ENCODE peak calls at places on chromosomes 13 and 19, in eight cellular contexts. One of them, this sample, is unnamed.

GRCh38 chr13:112446347-112446861 is 70.2 kb downstream of the SPACA7 start:
- DNase-seq in T-helper 2 cell: no peak
- DNase-seq in astrocyte of the spinal cord: no peak
- DNase-seq in T-cell: no peak
- DNase-seq in effector CD4-positive, alpha-beta T cell: no peak
- DNase-seq in stomach: peak
- DNase-seq in activated CD4-positive, CD25-positive, alpha-beta regulatory T cell treated with anti-CD3 and anti-CD28 coated beads, Interleukin-2, amount 50 U/mL, for 16 hours: no peak
- DNase-seq in HEK293T: no peak
- DNase-seq in this sample: no peak

GRCh38 chr19:33550741-33551140 is 29.1 kb upstream of the PEPD start:
- DNase-seq in T-cell: no peak
- DNase-seq in astrocyte of the spinal cord: no peak
- DNase-seq in activated CD4-positive, CD25-positive, alpha-beta regulatory T cell treated with anti-CD3 and anti-CD28 coated beads, Interleukin-2, amount 50 U/mL, for 16 hours: no peak
- DNase-seq in T-helper 2 cell: no peak
- DNase-seq in HEK293T: no peak
- DNase-seq in effector CD4-positive, alpha-beta T cell: no peak
- DNase-seq in stomach: no peak
- DNase-seq in this sample: no peak

GRCh38 chr19:48061401-48062344 is 17.8 kb upstream of the CABP5 start:
- DNase-seq in astrocyte of the spinal cord: no peak
- DNase-seq in activated CD4-positive, CD25-positive, alpha-beta regulatory T cell treated with anti-CD3 and anti-CD28 coated beads, Interleukin-2, amount 50 U/mL, for 16 hours: no peak
- DNase-seq in effector CD4-positive, alpha-beta T cell: no peak
- DNase-seq in HEK293T: no peak
- DNase-seq in stomach: no peak
- DNase-seq in T-cell: no peak
- DNase-seq in T-helper 2 cell: no peak
- DNase-seq in this sample: no peak

GRCh38 chr13:98622926-98623325 is 46.0 kb upstream of the STK24 start:
- DNase-seq in T-cell: no peak
- DNase-seq in activated CD4-positive, CD25-positive, alpha-beta regulatory T cell treated with anti-CD3 and anti-CD28 coated beads, Interleukin-2, amount 50 U/mL, for 16 hours: no peak
- DNase-seq in stomach: no peak
- DNase-seq in T-helper 2 cell: no peak
- DNase-seq in effector CD4-positive, alpha-beta T cell: no peak
- DNase-seq in astrocyte of the spinal cord: no peak
- DNase-seq in HEK293T: no peak
- DNase-seq in this sample: no peak

GRCh38 chr13:50644081-50644871 is 199.2 kb downstream of the DLEU7 start:
- DNase-seq in HEK293T: no peak
- DNase-seq in stomach: no peak
- DNase-seq in T-cell: no peak
- DNase-seq in T-helper 2 cell: no peak
- DNase-seq in astrocyte of the spinal cord: no peak
- DNase-seq in effector CD4-positive, alpha-beta T cell: no peak
- DNase-seq in activated CD4-positive, CD25-positive, alpha-beta regulatory T cell treated with anti-CD3 and anti-CD28 coated beads, Interleukin-2, amount 50 U/mL, for 16 hours: no peak
- DNase-seq in this sample: peak

GRCh38 chr13:45121421-45121820 is 1.1 kb downstream of the GTF2F2 start:
- DNase-seq in effector CD4-positive, alpha-beta T cell: no peak
- DNase-seq in T-helper 2 cell: no peak
- DNase-seq in T-cell: peak
- DNase-seq in HEK293T: peak
- DNase-seq in stomach: no peak
- DNase-seq in astrocyte of the spinal cord: peak
- DNase-seq in activated CD4-positive, CD25-positive, alpha-beta regulatory T cell treated with anti-CD3 and anti-CD28 coated beads, Interleukin-2, amount 50 U/mL, for 16 hours: no peak
- DNase-seq in this sample: peak

GRCh38 chr19:19434483-19435045 is 29.1 kb downstream of the GATAD2A start:
- DNase-seq in activated CD4-positive, CD25-positive, alpha-beta regulatory T cell treated with anti-CD3 and anti-CD28 coated beads, Interleukin-2, amount 50 U/mL, for 16 hours: no peak
- DNase-seq in astrocyte of the spinal cord: no peak
- DNase-seq in effector CD4-positive, alpha-beta T cell: no peak
- DNase-seq in HEK293T: no peak
- DNase-seq in T-helper 2 cell: no peak
- DNase-seq in stomach: no peak
- DNase-seq in T-cell: no peak
- DNase-seq in this sample: no peak

GRCh38 chr13:28282451-28282850 is 144.1 kb downstream of the PAN3 start:
- DNase-seq in HEK293T: no peak
- DNase-seq in activated CD4-positive, CD25-positive, alpha-beta regulatory T cell treated with anti-CD3 and anti-CD28 coated beads, Interleukin-2, amount 50 U/mL, for 16 hours: no peak
- DNase-seq in T-helper 2 cell: no peak
- DNase-seq in T-cell: no peak
- DNase-seq in stomach: no peak
- DNase-seq in astrocyte of the spinal cord: no peak
- DNase-seq in effector CD4-positive, alpha-beta T cell: no peak
- DNase-seq in this sample: no peak

GRCh38 chr19:963401-964022 is 20.6 kb upstream of the WDR18 start:
- DNase-seq in effector CD4-positive, alpha-beta T cell: no peak
- DNase-seq in HEK293T: no peak
- DNase-seq in T-cell: no peak
- DNase-seq in activated CD4-positive, CD25-positive, alpha-beta regulatory T cell treated with anti-CD3 and anti-CD28 coated beads, Interleukin-2, amount 50 U/mL, for 16 hours: no peak
- DNase-seq in astrocyte of the spinal cord: no peak
- DNase-seq in T-helper 2 cell: no peak
- DNase-seq in stomach: no peak
- DNase-seq in this sample: no peak

GRCh38 chr19:5306531-5306930 is 34.1 kb downstream of the PTPRS start:
- DNase-seq in HEK293T: no peak
- DNase-seq in T-helper 2 cell: no peak
- DNase-seq in activated CD4-positive, CD25-positive, alpha-beta regulatory T cell treated with anti-CD3 and anti-CD28 coated beads, Interleukin-2, amount 50 U/mL, for 16 hours: no peak
- DNase-seq in stomach: no peak
- DNase-seq in T-cell: no peak
- DNase-seq in effector CD4-positive, alpha-beta T cell: no peak
- DNase-seq in astrocyte of the spinal cord: no peak
- DNase-seq in this sample: no peak

GRCh38 chr19:8004723-8005513 is 523 bp downstream of the ELAVL1 start:
- DNase-seq in stomach: no peak
- DNase-seq in astrocyte of the spinal cord: peak
- DNase-seq in activated CD4-positive, CD25-positive, alpha-beta regulatory T cell treated with anti-CD3 and anti-CD28 coated beads, Interleukin-2, amount 50 U/mL, for 16 hours: no peak
- DNase-seq in T-cell: no peak
- DNase-seq in T-helper 2 cell: no peak
- DNase-seq in HEK293T: peak
- DNase-seq in effector CD4-positive, alpha-beta T cell: peak
- DNase-seq in this sample: no peak

GRCh38 chr13:114161644-114162532 is 17.2 kb upstream of the CFAP97D2 start:
- DNase-seq in T-cell: peak
- DNase-seq in HEK293T: no peak
- DNase-seq in activated CD4-positive, CD25-positive, alpha-beta regulatory T cell treated with anti-CD3 and anti-CD28 coated beads, Interleukin-2, amount 50 U/mL, for 16 hours: no peak
- DNase-seq in effector CD4-positive, alpha-beta T cell: no peak
- DNase-seq in stomach: peak
- DNase-seq in astrocyte of the spinal cord: no peak
- DNase-seq in T-helper 2 cell: no peak
- DNase-seq in this sample: no peak

GRCh38 chr19:13195678-13196077 is 45.5 kb downstream of the IER2 start:
- DNase-seq in stomach: peak
- DNase-seq in effector CD4-positive, alpha-beta T cell: peak
- DNase-seq in activated CD4-positive, CD25-positive, alpha-beta regulatory T cell treated with anti-CD3 and anti-CD28 coated beads, Interleukin-2, amount 50 U/mL, for 16 hours: no peak
- DNase-seq in T-cell: peak
- DNase-seq in astrocyte of the spinal cord: no peak
- DNase-seq in HEK293T: peak
- DNase-seq in T-helper 2 cell: peak
- DNase-seq in this sample: no peak

GRCh38 chr19:48556163-48556562 is 4.2 kb downstream of the SULT2B1 start:
- DNase-seq in T-cell: no peak
- DNase-seq in T-helper 2 cell: no peak
- DNase-seq in stomach: no peak
- DNase-seq in activated CD4-positive, CD25-positive, alpha-beta regulatory T cell treated with anti-CD3 and anti-CD28 coated beads, Interleukin-2, amount 50 U/mL, for 16 hours: no peak
- DNase-seq in effector CD4-positive, alpha-beta T cell: no peak
- DNase-seq in astrocyte of the spinal cord: peak
- DNase-seq in HEK293T: no peak
- DNase-seq in this sample: peak

GRCh38 chr19:2168619-2169424 is 5.1 kb downstream of the DOT1L start:
- DNase-seq in effector CD4-positive, alpha-beta T cell: peak
- DNase-seq in stomach: peak
- DNase-seq in T-cell: peak
- DNase-seq in astrocyte of the spinal cord: peak
- DNase-seq in HEK293T: peak
- DNase-seq in activated CD4-positive, CD25-positive, alpha-beta regulatory T cell treated with anti-CD3 and anti-CD28 coated beads, Interleukin-2, amount 50 U/mL, for 16 hours: peak
- DNase-seq in T-helper 2 cell: peak
- DNase-seq in this sample: peak

GRCh38 chr13:100875392-100876043 is 200.9 kb upstream of the TMTC4 start:
- DNase-seq in T-cell: no peak
- DNase-seq in activated CD4-positive, CD25-positive, alpha-beta regulatory T cell treated with anti-CD3 and anti-CD28 coated beads, Interleukin-2, amount 50 U/mL, for 16 hours: no peak
- DNase-seq in HEK293T: no peak
- DNase-seq in astrocyte of the spinal cord: peak
- DNase-seq in T-helper 2 cell: no peak
- DNase-seq in stomach: no peak
- DNase-seq in effector CD4-positive, alpha-beta T cell: no peak
- DNase-seq in this sample: peak

GRCh38 chr19:12064266-12065099 is at the start of gene ZNF844:
- DNase-seq in HEK293T: no peak
- DNase-seq in activated CD4-positive, CD25-positive, alpha-beta regulatory T cell treated with anti-CD3 and anti-CD28 coated beads, Interleukin-2, amount 50 U/mL, for 16 hours: peak
- DNase-seq in stomach: peak
- DNase-seq in effector CD4-positive, alpha-beta T cell: peak
- DNase-seq in T-helper 2 cell: peak
- DNase-seq in T-cell: peak
- DNase-seq in astrocyte of the spinal cord: peak
- DNase-seq in this sample: peak